ENCODE peak calls at places on chromosomes 2 and 18, in five cellular contexts. One of them, this sample, is unnamed.

GRCh38 chr2:200376422-200377142 is 70.1 kb downstream of the SPATS2L start:
- DNase-seq in HEK293T: no peak
- DNase-seq in HTR-8/SVneo: no peak
- DNase-seq in effector CD8-positive, alpha-beta T cell: no peak
- DNase-seq in iris pigment epithelial cell: no peak
- DNase-seq in this sample: no peak

GRCh38 chr2:239910851-239911629 is 114.1 kb downstream of the NDUFA10 start:
- DNase-seq in HTR-8/SVneo: no peak
- DNase-seq in HEK293T: no peak
- DNase-seq in iris pigment epithelial cell: no peak
- DNase-seq in effector CD8-positive, alpha-beta T cell: no peak
- DNase-seq in this sample: peak; percentile 22

GRCh38 chr2:58195668-58196067 is 45.5 kb downstream of the FANCL start:
- DNase-seq in effector CD8-positive, alpha-beta T cell: no peak
- DNase-seq in HTR-8/SVneo: no peak
- DNase-seq in HEK293T: no peak
- DNase-seq in iris pigment epithelial cell: no peak
- DNase-seq in this sample: no peak

GRCh38 chr2:64453710-64454315 is at the start of gene LGALSL:
- DNase-seq in HTR-8/SVneo: peak; percentile 75
- DNase-seq in HEK293T: peak; percentile 75
- DNase-seq in effector CD8-positive, alpha-beta T cell: no peak
- DNase-seq in iris pigment epithelial cell: peak; percentile 46
- DNase-seq in this sample: peak; percentile 55

GRCh38 chr18:59172664-59173249 is 33.1 kb downstream of the SEC11C start:
- DNase-seq in iris pigment epithelial cell: no peak
- DNase-seq in HTR-8/SVneo: no peak
- DNase-seq in HEK293T: no peak
- DNase-seq in effector CD8-positive, alpha-beta T cell: no peak
- DNase-seq in this sample: no peak

GRCh38 chr2:72031346-72032115 is 116.1 kb downstream of the CYP26B1 start:
- DNase-seq in iris pigment epithelial cell: no peak
- DNase-seq in effector CD8-positive, alpha-beta T cell: no peak
- DNase-seq in HTR-8/SVneo: no peak
- DNase-seq in HEK293T: no peak
- DNase-seq in this sample: no peak

GRCh38 chr2:129192841-129193253 is 786.6 kb upstream of the RAB6C start:
- DNase-seq in HTR-8/SVneo: no peak
- DNase-seq in HEK293T: no peak
- DNase-seq in effector CD8-positive, alpha-beta T cell: no peak
- DNase-seq in iris pigment epithelial cell: no peak
- DNase-seq in this sample: no peak

GRCh38 chr2:113176696-113177355 is 3.1 kb downstream of the PSD4 start:
- DNase-seq in effector CD8-positive, alpha-beta T cell: no peak
- DNase-seq in HTR-8/SVneo: no peak
- DNase-seq in HEK293T: no peak
- DNase-seq in iris pigment epithelial cell: no peak
- DNase-seq in this sample: no peak

GRCh38 chr2:46723346-46723745 is 192.3 kb downstream of the MCFD2 start:
- DNase-seq in HTR-8/SVneo: no peak
- DNase-seq in iris pigment epithelial cell: no peak
- DNase-seq in HEK293T: no peak
- DNase-seq in effector CD8-positive, alpha-beta T cell: no peak
- DNase-seq in this sample: no peak

GRCh38 chr18:48544116-48544515 is 5.3 kb downstream of the CTIF start:
- DNase-seq in HTR-8/SVneo: no peak
- DNase-seq in HEK293T: no peak
- DNase-seq in iris pigment epithelial cell: no peak
- DNase-seq in effector CD8-positive, alpha-beta T cell: no peak
- DNase-seq in this sample: no peak

GRCh38 chr2:27095745-27096651 is 9.4 kb downstream of the KHK start:
- DNase-seq in effector CD8-positive, alpha-beta T cell: no peak
- DNase-seq in HEK293T: peak; percentile 78
- DNase-seq in HTR-8/SVneo: peak; percentile 64
- DNase-seq in iris pigment epithelial cell: peak; percentile 67
- DNase-seq in this sample: peak; percentile 37

GRCh38 chr2:120066708-120067547 is 54.1 kb downstream of the EPB41L5 start:
- DNase-seq in effector CD8-positive, alpha-beta T cell: no peak
- DNase-seq in HEK293T: no peak
- DNase-seq in HTR-8/SVneo: no peak
- DNase-seq in iris pigment epithelial cell: peak; percentile 62
- DNase-seq in this sample: peak; percentile 46

GRCh38 chr2:70895998-70896764 is 39.5 kb upstream of the ATP6V1B1 start:
- DNase-seq in HTR-8/SVneo: no peak
- DNase-seq in HEK293T: no peak
- DNase-seq in effector CD8-positive, alpha-beta T cell: no peak
- DNase-seq in iris pigment epithelial cell: no peak
- DNase-seq in this sample: no peak

GRCh38 chr2:188604579-188604978 is 312.9 kb downstream of the GULP1 start:
- DNase-seq in iris pigment epithelial cell: no peak
- DNase-seq in HEK293T: no peak
- DNase-seq in HTR-8/SVneo: no peak
- DNase-seq in effector CD8-positive, alpha-beta T cell: no peak
- DNase-seq in this sample: no peak

GRCh38 chr18:51241226-51241625 is 43.7 kb upstream of the MEX3C start:
- DNase-seq in effector CD8-positive, alpha-beta T cell: no peak
- DNase-seq in iris pigment epithelial cell: no peak
- DNase-seq in HTR-8/SVneo: no peak
- DNase-seq in HEK293T: no peak
- DNase-seq in this sample: no peak

GRCh38 chr18:3595282-3596273 is 145.6 kb downstream of the TGIF1 start:
- DNase-seq in HTR-8/SVneo: no peak
- DNase-seq in effector CD8-positive, alpha-beta T cell: no peak
- DNase-seq in iris pigment epithelial cell: peak; percentile 97
- DNase-seq in HEK293T: no peak
- DNase-seq in this sample: peak; percentile 77

GRCh38 chr2:239610457-239611221 is 209.8 kb upstream of the HDAC4 start:
- DNase-seq in HTR-8/SVneo: no peak
- DNase-seq in effector CD8-positive, alpha-beta T cell: no peak
- DNase-seq in iris pigment epithelial cell: no peak
- DNase-seq in HEK293T: no peak
- DNase-seq in this sample: no peak

GRCh38 chr18:41396211-41396610 is 558.8 kb upstream of the PIK3C3 start:
- DNase-seq in effector CD8-positive, alpha-beta T cell: no peak
- DNase-seq in HEK293T: no peak
- DNase-seq in iris pigment epithelial cell: no peak
- DNase-seq in HTR-8/SVneo: no peak
- DNase-seq in this sample: no peak

GRCh38 chr2:240457223-240458043 is 22.0 kb downstream of the GPC1 start:
- DNase-seq in HTR-8/SVneo: peak; percentile 67
- DNase-seq in HEK293T: no peak
- DNase-seq in effector CD8-positive, alpha-beta T cell: no peak
- DNase-seq in iris pigment epithelial cell: no peak
- DNase-seq in this sample: no peak

GRCh38 chr2:159547031-159547430 is 69.3 kb downstream of the BAZ2B start:
- DNase-seq in HEK293T: no peak
- DNase-seq in effector CD8-positive, alpha-beta T cell: no peak
- DNase-seq in iris pigment epithelial cell: no peak
- DNase-seq in HTR-8/SVneo: no peak
- DNase-seq in this sample: no peak

GRCh38 chr2:159272166-159272565 is 14.3 kb downstream of the WDSUB1 start:
- DNase-seq in iris pigment epithelial cell: no peak
- DNase-seq in effector CD8-positive, alpha-beta T cell: no peak
- DNase-seq in HTR-8/SVneo: no peak
- DNase-seq in HEK293T: no peak
- DNase-seq in this sample: no peak

GRCh38 chr2:174662459-174662858 is 64.9 kb upstream of the WIPF1 start:
- DNase-seq in iris pigment epithelial cell: peak; percentile 76
- DNase-seq in effector CD8-positive, alpha-beta T cell: no peak
- DNase-seq in HTR-8/SVneo: no peak
- DNase-seq in HEK293T: no peak
- DNase-seq in this sample: no peak

GRCh38 chr18:31512203-31512764 is 14.3 kb downstream of the DSG2 start:
- DNase-seq in iris pigment epithelial cell: peak; percentile 82
- DNase-seq in effector CD8-positive, alpha-beta T cell: no peak
- DNase-seq in HTR-8/SVneo: peak; percentile 20
- DNase-seq in HEK293T: no peak
- DNase-seq in this sample: peak; percentile 78

GRCh38 chr2:172928754-172929153 is 146.9 kb upstream of the MAP3K20 start:
- DNase-seq in HTR-8/SVneo: no peak
- DNase-seq in effector CD8-positive, alpha-beta T cell: no peak
- DNase-seq in iris pigment epithelial cell: peak; percentile 92
- DNase-seq in HEK293T: no peak
- DNase-seq in this sample: peak; percentile 57

GRCh38 chr2:38462121-38462634 is 85.1 kb upstream of the ATL2 start:
- DNase-seq in HTR-8/SVneo: peak; percentile 91
- DNase-seq in iris pigment epithelial cell: peak; percentile 98
- DNase-seq in effector CD8-positive, alpha-beta T cell: no peak
- DNase-seq in HEK293T: no peak
- DNase-seq in this sample: no peak

GRCh38 chr18:50578651-50579050 is 18.8 kb downstream of the MAPK4 start:
- DNase-seq in iris pigment epithelial cell: no peak
- DNase-seq in HEK293T: no peak
- DNase-seq in effector CD8-positive, alpha-beta T cell: no peak
- DNase-seq in HTR-8/SVneo: no peak
- DNase-seq in this sample: no peak

GRCh38 chr2:69597105-69597504 is 46.4 kb downstream of the AAK1 start:
- DNase-seq in effector CD8-positive, alpha-beta T cell: no peak
- DNase-seq in HEK293T: no peak
- DNase-seq in iris pigment epithelial cell: no peak
- DNase-seq in HTR-8/SVneo: no peak
- DNase-seq in this sample: no peak

GRCh38 chr2:10788855-10789254 is 23.7 kb downstream of the PDIA6 start:
- DNase-seq in iris pigment epithelial cell: no peak
- DNase-seq in effector CD8-positive, alpha-beta T cell: no peak
- DNase-seq in HEK293T: no peak
- DNase-seq in HTR-8/SVneo: no peak
- DNase-seq in this sample: no peak

GRCh38 chr2:26619096-26619495 is 22.1 kb downstream of the CIB4 start:
- DNase-seq in iris pigment epithelial cell: no peak
- DNase-seq in HEK293T: no peak
- DNase-seq in effector CD8-positive, alpha-beta T cell: no peak
- DNase-seq in HTR-8/SVneo: no peak
- DNase-seq in this sample: no peak

GRCh38 chr2:17863539-17863938 is 14.9 kb upstream of the KCNS3 start:
- DNase-seq in HTR-8/SVneo: no peak
- DNase-seq in HEK293T: no peak
- DNase-seq in effector CD8-positive, alpha-beta T cell: no peak
- DNase-seq in iris pigment epithelial cell: no peak
- DNase-seq in this sample: no peak

GRCh38 chr2:16391986-16392385 is 273.6 kb downstream of the CYRIA start:
- DNase-seq in iris pigment epithelial cell: no peak
- DNase-seq in HTR-8/SVneo: no peak
- DNase-seq in effector CD8-positive, alpha-beta T cell: no peak
- DNase-seq in HEK293T: no peak
- DNase-seq in this sample: no peak

GRCh38 chr2:1627628-1628371 is 116.5 kb downstream of the PXDN start:
- DNase-seq in HEK293T: no peak
- DNase-seq in effector CD8-positive, alpha-beta T cell: no peak
- DNase-seq in iris pigment epithelial cell: no peak
- DNase-seq in HTR-8/SVneo: no peak
- DNase-seq in this sample: no peak

GRCh38 chr2:9699139-9699823 is 68.5 kb upstream of the YWHAQ start:
- DNase-seq in effector CD8-positive, alpha-beta T cell: no peak
- DNase-seq in HTR-8/SVneo: peak; percentile 60
- DNase-seq in iris pigment epithelial cell: peak; percentile 85
- DNase-seq in HEK293T: no peak
- DNase-seq in this sample: no peak

GRCh38 chr2:241234962-241235361 is 46.5 kb downstream of the ANO7 start:
- DNase-seq in effector CD8-positive, alpha-beta T cell: no peak
- DNase-seq in iris pigment epithelial cell: no peak
- DNase-seq in HEK293T: no peak
- DNase-seq in HTR-8/SVneo: no peak
- DNase-seq in this sample: no peak

GRCh38 chr2:126700073-126700581 is 44.2 kb downstream of the GYPC start:
- DNase-seq in HEK293T: no peak
- DNase-seq in effector CD8-positive, alpha-beta T cell: no peak
- DNase-seq in iris pigment epithelial cell: peak; percentile 23
- DNase-seq in HTR-8/SVneo: no peak
- DNase-seq in this sample: no peak

GRCh38 chr18:23994361-23994902 is 20.1 kb upstream of the TTC39C start:
- DNase-seq in effector CD8-positive, alpha-beta T cell: no peak
- DNase-seq in HTR-8/SVneo: peak; percentile 33
- DNase-seq in iris pigment epithelial cell: peak; percentile 86
- DNase-seq in HEK293T: peak; percentile 48
- DNase-seq in this sample: peak; percentile 84